ENCODE peak calls at places on chromosomes 5 and 9, in ten cellular contexts. W is cardiac fibroblast; I is uterus; D is GM06990; P is activated naive CD4-positive, alpha-beta T cell treated with anti-CD3 and anti-CD28 coated beads, Interleukin-2, amount 10 ng/mL, durations not matched to agents 7 days and 5 days; R is GM12891; T is HEK293T; N is Kasumi-1; S is HT-29; V is fibroblast of pulmonary artery. C is an unnamed sample.

GRCh38 chr5:165502893-165503696 is 1997.7 kb downstream of the MAT2B start:
- DNase-seq in S (no peak), R (no peak), P (no peak), T (no peak), D (no peak), W (peak), N (no peak), I (no peak), V (no peak), C (no peak)

GRCh38 chr9:133468777-133469455 is 9.1 kb downstream of the CACFD1 start:
- DNase-seq in P (no peak), D (no peak), N (no peak), S (no peak), I (no peak), W (no peak), V (no peak), T (no peak), R (no peak), C (no peak)

GRCh38 chr5:82794876-82795275 is 282.3 kb downstream of the TMEM167A start:
- DNase-seq in P (no peak), I (no peak), R (no peak), V (no peak), T (no peak), S (no peak), D (no peak), N (no peak), W (no peak), C (no peak)

GRCh38 chr9:78326564-78326963 is 29.6 kb downstream of the PSAT1 start:
- DNase-seq in S (no peak), P (no peak), W (no peak), N (no peak), R (no peak), T (no peak), V (no peak), D (no peak), I (no peak), C (no peak)

GRCh38 chr5:377326-377981 is 55.9 kb downstream of the AHRR start:
- DNase-seq in N (no peak), W (no peak), S (no peak), T (no peak), V (no peak), R (no peak), I (no peak), D (no peak), P (no peak), C (no peak)

GRCh38 chr5:86623785-86624483 is 6.2 kb downstream of the COX7C start:
- DNase-seq in V (no peak), R (no peak), I (no peak), W (no peak), N (no peak), T (no peak), D (no peak), S (no peak), P (no peak), C (no peak)

GRCh38 chr9:100590481-100590880 is 12.6 kb downstream of the CAVIN4 start:
- DNase-seq in I (no peak), N (no peak), S (no peak), P (no peak), D (no peak), W (peak), V (peak), R (no peak), T (no peak), C (no peak)

GRCh38 chr5:161051920-161052500 is 200.0 kb upstream of the ATP10B start:
- DNase-seq in D (no peak), R (no peak), W (no peak), S (no peak), T (no peak), I (no peak), V (no peak), P (no peak), N (no peak), C (no peak)

GRCh38 chr9:89808076-89808701 is 203.4 kb downstream of the GADD45G start:
- DNase-seq in V (peak), R (no peak), D (no peak), W (no peak), I (no peak), T (peak), S (no peak), N (no peak), P (no peak), C (peak)

GRCh38 chr9:112819635-112820496 is 69.3 kb downstream of the SNX30 start:
- DNase-seq in R (no peak), P (no peak), N (peak), W (peak), V (peak), D (no peak), T (peak), I (peak), S (peak), C (peak)

GRCh38 chr5:151234476-151235238 is 10.8 kb upstream of the CCDC69 start:
- DNase-seq in R (peak), V (peak), I (peak), N (no peak), W (peak), D (peak), S (peak), P (peak), T (no peak), C (no peak)

GRCh38 chr5:337565-338130 is 16.1 kb downstream of the AHRR start:
- DNase-seq in N (peak), S (peak), R (no peak), D (no peak), V (peak), T (peak), W (peak), I (no peak), P (no peak), C (no peak)

C was measured in NCI-H1417.